ENCODE peak calls at places on chromosomes 16 and 17, in eight cellular contexts. One of them, this sample, is unnamed.

GRCh38 chr17:68955181-68955841 is at the start of gene ABCA8:
- DNase-seq in ovary: peak; percentile 27
- DNase-seq in cardiac fibroblast: peak; percentile 87
- DNase-seq in right lobe of liver: peak; percentile 77
- DNase-seq in fibroblast of lung: peak; percentile 33
- DNase-seq in choroid plexus epithelial cell: peak; percentile 89
- DNase-seq in right atrium auricular region: peak; percentile 68
- DNase-seq in breast epithelium: no peak
- DNase-seq in this sample: no peak

GRCh38 chr16:71734511-71734910 is 10.0 kb upstream of the PHLPP2 start:
- DNase-seq in ovary: no peak
- DNase-seq in cardiac fibroblast: no peak
- DNase-seq in right lobe of liver: no peak
- DNase-seq in fibroblast of lung: no peak
- DNase-seq in choroid plexus epithelial cell: no peak
- DNase-seq in right atrium auricular region: no peak
- DNase-seq in breast epithelium: no peak
- DNase-seq in this sample: no peak

GRCh38 chr16:25838724-25839186 is 147.0 kb downstream of the HS3ST4 start:
- DNase-seq in ovary: no peak
- DNase-seq in cardiac fibroblast: peak; percentile 65
- DNase-seq in right lobe of liver: no peak
- DNase-seq in fibroblast of lung: peak; percentile 45
- DNase-seq in choroid plexus epithelial cell: peak; percentile 67
- DNase-seq in right atrium auricular region: no peak
- DNase-seq in breast epithelium: no peak
- DNase-seq in this sample: peak; percentile 22

GRCh38 chr16:66701061-66701460 is 4.5 kb upstream of the CMTM4 start:
- DNase-seq in ovary: no peak
- DNase-seq in cardiac fibroblast: peak; percentile 30
- DNase-seq in right lobe of liver: no peak
- DNase-seq in fibroblast of lung: no peak
- DNase-seq in choroid plexus epithelial cell: peak; percentile 56
- DNase-seq in right atrium auricular region: no peak
- DNase-seq in breast epithelium: no peak
- DNase-seq in this sample: no peak

GRCh38 chr16:10668322-10669045 is 26.2 kb downstream of the TEKT5 start:
- DNase-seq in ovary: no peak
- DNase-seq in cardiac fibroblast: peak; percentile 25
- DNase-seq in right lobe of liver: no peak
- DNase-seq in fibroblast of lung: peak; percentile 10
- DNase-seq in choroid plexus epithelial cell: peak; percentile 25
- DNase-seq in right atrium auricular region: no peak
- DNase-seq in breast epithelium: no peak
- DNase-seq in this sample: no peak

GRCh38 chr16:52561910-52562741 is 15.2 kb upstream of the TOX3 start:
- DNase-seq in ovary: no peak
- DNase-seq in cardiac fibroblast: no peak
- DNase-seq in right lobe of liver: peak; percentile 70
- DNase-seq in fibroblast of lung: no peak
- DNase-seq in choroid plexus epithelial cell: no peak
- DNase-seq in right atrium auricular region: no peak
- DNase-seq in breast epithelium: no peak
- DNase-seq in this sample: no peak

GRCh38 chr17:3667366-3668278 is 756 bp downstream of the TAX1BP3 start:
- DNase-seq in ovary: peak; percentile 87
- DNase-seq in cardiac fibroblast: peak; percentile 97
- DNase-seq in right lobe of liver: peak; percentile 84
- DNase-seq in fibroblast of lung: peak; percentile 92
- DNase-seq in choroid plexus epithelial cell: peak; percentile 94
- DNase-seq in right atrium auricular region: peak; percentile 92
- DNase-seq in breast epithelium: peak; percentile 82
- DNase-seq in this sample: peak; percentile 80

GRCh38 chr16:21194771-21195301 is 16.5 kb downstream of the ZP2 start:
- DNase-seq in ovary: no peak
- DNase-seq in cardiac fibroblast: peak; percentile 7
- DNase-seq in right lobe of liver: no peak
- DNase-seq in fibroblast of lung: peak; percentile 15
- DNase-seq in choroid plexus epithelial cell: peak; percentile 10
- DNase-seq in right atrium auricular region: no peak
- DNase-seq in breast epithelium: no peak
- DNase-seq in this sample: peak; percentile 13

GRCh38 chr17:63954402-63955063 is 18.2 kb downstream of the SCN4A start:
- DNase-seq in ovary: no peak
- DNase-seq in cardiac fibroblast: no peak
- DNase-seq in right lobe of liver: no peak
- DNase-seq in fibroblast of lung: no peak
- DNase-seq in choroid plexus epithelial cell: no peak
- DNase-seq in right atrium auricular region: no peak
- DNase-seq in breast epithelium: no peak
- DNase-seq in this sample: no peak

GRCh38 chr17:63949576-63950250 is 17.6 kb upstream of the CD79B start:
- DNase-seq in ovary: no peak
- DNase-seq in cardiac fibroblast: no peak
- DNase-seq in right lobe of liver: no peak
- DNase-seq in fibroblast of lung: no peak
- DNase-seq in choroid plexus epithelial cell: no peak
- DNase-seq in right atrium auricular region: no peak
- DNase-seq in breast epithelium: no peak
- DNase-seq in this sample: no peak

GRCh38 chr17:63947711-63948330 is 15.7 kb upstream of the CD79B start:
- DNase-seq in ovary: no peak
- DNase-seq in cardiac fibroblast: no peak
- DNase-seq in right lobe of liver: peak; percentile 42
- DNase-seq in fibroblast of lung: no peak
- DNase-seq in choroid plexus epithelial cell: no peak
- DNase-seq in right atrium auricular region: no peak
- DNase-seq in breast epithelium: no peak
- DNase-seq in this sample: no peak

GRCh38 chr17:63948521-63948920 is 16.4 kb upstream of the CD79B start:
- DNase-seq in ovary: no peak
- DNase-seq in cardiac fibroblast: no peak
- DNase-seq in right lobe of liver: no peak
- DNase-seq in fibroblast of lung: no peak
- DNase-seq in choroid plexus epithelial cell: no peak
- DNase-seq in right atrium auricular region: no peak
- DNase-seq in breast epithelium: no peak
- DNase-seq in this sample: no peak

DNA sequence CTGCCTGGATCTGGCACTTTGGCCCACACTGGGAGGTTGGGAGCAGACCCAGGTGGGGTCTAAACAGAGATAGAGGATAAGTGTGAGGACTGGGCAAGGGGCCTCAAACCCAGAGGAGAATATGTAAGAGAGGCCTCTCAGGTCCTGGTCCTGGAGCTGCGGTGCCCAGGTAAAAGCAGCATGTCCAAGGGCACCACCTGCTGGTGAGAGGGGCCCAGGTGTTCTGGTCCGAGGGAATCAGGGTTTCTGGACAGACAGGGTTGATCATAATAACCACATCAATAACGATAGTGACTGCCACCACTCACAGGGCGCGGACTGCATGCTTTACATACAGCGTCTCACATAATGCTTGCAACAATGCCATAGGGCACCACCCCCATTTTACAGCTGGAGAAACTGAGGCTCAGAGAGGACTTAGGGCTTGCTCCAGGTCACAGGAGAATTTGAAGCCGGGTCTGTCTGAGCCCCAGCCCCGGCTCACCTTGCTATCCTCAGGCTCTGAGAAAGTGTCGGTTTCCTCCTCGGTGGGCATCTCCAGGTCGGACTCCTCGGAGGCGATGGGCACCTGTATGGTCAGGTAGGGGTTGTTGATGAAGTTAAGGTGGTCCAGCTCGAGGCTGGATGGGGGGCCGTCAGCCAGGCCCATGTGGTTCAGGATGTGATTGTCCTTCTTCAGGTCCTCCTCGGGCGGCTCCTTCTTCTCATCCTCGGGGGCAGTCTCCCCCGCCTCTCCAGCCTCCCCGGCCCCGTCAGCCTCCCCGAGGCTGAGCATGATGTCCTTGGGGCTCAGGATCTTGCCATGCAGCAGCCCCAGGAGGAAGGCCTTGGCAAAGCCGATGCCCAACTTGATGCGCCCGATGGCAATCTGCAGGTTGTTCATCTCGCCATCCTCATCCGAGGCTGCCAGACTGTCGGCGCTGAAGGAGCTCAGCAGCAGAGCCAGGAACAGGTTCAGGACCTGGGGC is 19.1 kb upstream of the CD79B start:
- DNase-seq in ovary: no peak
- DNase-seq in cardiac fibroblast: no peak
- DNase-seq in right lobe of liver: no peak
- DNase-seq in fibroblast of lung: no peak
- DNase-seq in choroid plexus epithelial cell: no peak
- DNase-seq in right atrium auricular region: no peak
- DNase-seq in breast epithelium: peak; percentile 57
- DNase-seq in this sample: peak; percentile 38
- TF ChIP-seq CTCF in ovary: no peak
- TF ChIP-seq CTCF in cardiac fibroblast: no peak
- TF ChIP-seq CTCF in right lobe of liver: peak; percentile 40
- TF ChIP-seq CTCF in fibroblast of lung: no peak
- TF ChIP-seq CTCF in choroid plexus epithelial cell: peak; percentile 48
- TF ChIP-seq CTCF in right atrium auricular region: peak; percentile 20
- TF ChIP-seq CTCF in breast epithelium: peak; percentile 51
- TF ChIP-seq CTCF in this sample: peak; percentile 84

GRCh38 chr17:31564291-31564690 is 172.8 kb downstream of the RAB11FIP4 start:
- DNase-seq in ovary: no peak
- DNase-seq in cardiac fibroblast: no peak
- DNase-seq in right lobe of liver: no peak
- DNase-seq in fibroblast of lung: no peak
- DNase-seq in choroid plexus epithelial cell: no peak
- DNase-seq in right atrium auricular region: no peak
- DNase-seq in breast epithelium: no peak
- DNase-seq in this sample: no peak

GRCh38 chr17:31559647-31560501 is 168.4 kb downstream of the RAB11FIP4 start:
- DNase-seq in ovary: peak; percentile 50
- DNase-seq in cardiac fibroblast: no peak
- DNase-seq in right lobe of liver: no peak
- DNase-seq in fibroblast of lung: no peak
- DNase-seq in choroid plexus epithelial cell: no peak
- DNase-seq in right atrium auricular region: no peak
- DNase-seq in breast epithelium: no peak
- DNase-seq in this sample: no peak

GRCh38 chr17:31560836-31561235 is 169.4 kb downstream of the RAB11FIP4 start:
- DNase-seq in ovary: no peak
- DNase-seq in cardiac fibroblast: no peak
- DNase-seq in right lobe of liver: peak; percentile 76
- DNase-seq in fibroblast of lung: peak; percentile 49
- DNase-seq in choroid plexus epithelial cell: no peak
- DNase-seq in right atrium auricular region: no peak
- DNase-seq in breast epithelium: no peak
- DNase-seq in this sample: no peak

GRCh38 chr17:31562447-31562846 is 171.0 kb downstream of the RAB11FIP4 start:
- DNase-seq in ovary: no peak
- DNase-seq in cardiac fibroblast: no peak
- DNase-seq in right lobe of liver: no peak
- DNase-seq in fibroblast of lung: no peak
- DNase-seq in choroid plexus epithelial cell: no peak
- DNase-seq in right atrium auricular region: no peak
- DNase-seq in breast epithelium: no peak
- DNase-seq in this sample: no peak

DNA sequence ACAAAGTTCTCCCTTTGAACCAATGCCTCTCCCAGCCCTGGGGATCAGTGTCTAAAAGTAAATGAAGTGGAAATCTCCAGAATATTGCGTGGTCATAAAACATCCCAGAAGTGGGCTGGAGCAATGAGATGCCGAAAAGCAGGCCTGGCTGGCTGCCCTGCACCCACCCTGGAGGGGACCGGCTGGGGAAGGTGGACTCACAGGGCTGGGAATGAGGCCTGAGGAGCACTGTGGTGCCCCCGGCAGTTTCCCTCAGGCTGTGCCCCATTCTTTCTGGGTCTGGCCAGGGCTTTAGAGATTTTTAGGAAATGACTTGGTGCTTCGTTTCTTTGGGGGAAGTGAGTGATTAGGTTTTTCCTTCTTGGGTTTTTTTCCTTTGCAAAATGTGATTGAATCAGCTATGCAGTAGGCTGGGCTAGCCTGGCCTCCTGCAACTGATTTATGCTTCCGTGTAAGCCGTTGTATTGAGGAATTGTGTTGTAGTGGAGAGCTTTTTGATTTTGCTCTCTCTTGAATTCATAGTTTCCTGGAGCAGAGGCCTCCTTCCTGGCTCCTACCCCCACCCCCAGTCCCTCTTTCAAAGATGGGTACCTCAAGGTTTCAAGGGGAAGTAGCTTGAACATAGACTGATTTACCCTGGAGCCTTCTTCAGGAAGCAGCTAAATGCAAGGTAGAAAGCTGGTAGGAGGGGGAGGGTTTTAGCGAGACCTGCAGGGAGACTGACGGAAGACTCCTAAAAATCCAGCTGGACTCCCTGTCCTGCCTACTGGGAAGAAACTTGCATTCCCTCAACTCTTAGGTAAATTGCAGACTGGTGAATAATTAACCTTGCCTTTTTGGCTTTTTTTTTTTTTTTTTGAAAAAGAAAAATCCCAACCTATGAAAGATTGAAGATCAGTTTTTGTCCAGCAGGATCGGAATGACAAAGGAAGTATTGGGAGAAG is 170.3 kb downstream of the RAB11FIP4 start:
- DNase-seq in ovary: no peak
- DNase-seq in cardiac fibroblast: peak; percentile 47
- DNase-seq in right lobe of liver: no peak
- DNase-seq in fibroblast of lung: peak; percentile 78
- DNase-seq in choroid plexus epithelial cell: no peak
- DNase-seq in right atrium auricular region: no peak
- DNase-seq in breast epithelium: no peak
- DNase-seq in this sample: no peak
- H3K4me3 ChIP-seq in ovary: no peak overlapping the region
- H3K4me3 ChIP-seq in cardiac fibroblast: peak overlapping the region; percentile 88
- H3K4me3 ChIP-seq in right lobe of liver: peak overlapping the region; percentile 67
- H3K4me3 ChIP-seq in fibroblast of lung: peak overlapping the region; percentile 81
- H3K4me3 ChIP-seq in choroid plexus epithelial cell: peak overlapping the region; percentile 37
- H3K4me3 ChIP-seq in right atrium auricular region: no peak overlapping the region
- H3K4me3 ChIP-seq in breast epithelium: no peak overlapping the region
- H3K4me3 ChIP-seq in this sample: no peak overlapping the region

DNA sequence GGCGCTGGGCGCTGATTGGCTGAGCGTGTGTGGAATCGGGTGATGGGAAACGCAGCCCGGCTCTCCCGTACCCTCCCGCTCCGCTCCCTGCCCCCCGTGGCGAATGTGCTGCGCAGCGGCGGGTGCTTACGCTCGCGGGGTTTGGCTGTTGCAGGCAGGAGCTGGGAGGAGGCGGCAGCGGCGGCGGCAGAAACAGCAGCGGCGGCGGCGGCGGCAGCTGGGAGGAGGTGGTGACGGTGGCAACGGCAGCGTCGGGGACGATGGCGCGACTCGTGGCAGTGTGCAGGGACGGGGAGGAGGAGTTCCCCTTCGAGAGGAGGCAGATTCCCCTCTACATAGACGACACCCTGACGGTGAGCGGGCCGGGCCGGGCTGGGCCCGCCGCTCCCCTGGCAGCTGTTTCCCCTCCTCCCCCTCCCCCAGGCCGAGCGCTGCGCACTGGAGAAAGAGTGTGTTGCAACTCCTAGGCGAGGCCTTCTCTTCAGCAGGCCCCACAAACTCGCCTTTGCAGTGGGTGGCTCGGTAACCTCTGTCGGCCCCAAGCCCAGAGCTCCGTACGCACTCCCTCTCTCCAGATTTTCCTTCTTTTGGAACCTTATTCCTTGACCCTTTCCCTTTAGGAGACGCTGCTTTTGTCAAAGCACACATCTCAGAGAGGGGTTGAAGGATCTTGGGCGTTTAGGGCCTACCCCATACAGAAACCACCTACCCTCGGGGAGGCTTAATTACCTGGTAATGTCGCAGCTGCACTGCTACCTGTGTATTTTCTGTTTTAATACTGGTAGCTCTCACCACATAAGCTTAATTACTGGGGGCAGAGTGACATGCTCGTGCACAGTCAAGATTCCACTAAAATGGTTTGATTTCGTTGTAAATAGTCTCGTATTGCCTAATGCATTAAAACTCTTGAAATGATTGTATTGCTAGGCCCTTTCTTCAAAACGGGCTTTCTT is 1.0 kb downstream of the GGNBP2 start:
- DNase-seq in ovary: peak; percentile 99
- DNase-seq in cardiac fibroblast: peak; percentile 99
- DNase-seq in right lobe of liver: peak; percentile 97
- DNase-seq in fibroblast of lung: peak; percentile 97
- DNase-seq in choroid plexus epithelial cell: peak; percentile 99
- DNase-seq in right atrium auricular region: peak; percentile 97
- DNase-seq in breast epithelium: peak; percentile 97
- DNase-seq in this sample: peak; percentile 84
- TF ChIP-seq CTCF in ovary: no peak
- TF ChIP-seq CTCF in cardiac fibroblast: no peak
- TF ChIP-seq CTCF in right lobe of liver: peak; percentile 3
- TF ChIP-seq CTCF in fibroblast of lung: no peak
- TF ChIP-seq CTCF in choroid plexus epithelial cell: no peak
- TF ChIP-seq CTCF in right atrium auricular region: no peak
- TF ChIP-seq CTCF in breast epithelium: no peak
- TF ChIP-seq CTCF in this sample: no peak

GRCh38 chr16:81657224-81657623 is 121.9 kb upstream of the PLCG2 start:
- DNase-seq in ovary: no peak
- DNase-seq in cardiac fibroblast: no peak
- DNase-seq in right lobe of liver: no peak
- DNase-seq in fibroblast of lung: no peak
- DNase-seq in choroid plexus epithelial cell: no peak
- DNase-seq in right atrium auricular region: no peak
- DNase-seq in breast epithelium: no peak
- DNase-seq in this sample: no peak

GRCh38 chr16:81652798-81653505 is 126.1 kb upstream of the PLCG2 start:
- DNase-seq in ovary: no peak
- DNase-seq in cardiac fibroblast: no peak
- DNase-seq in right lobe of liver: no peak
- DNase-seq in fibroblast of lung: no peak
- DNase-seq in choroid plexus epithelial cell: no peak
- DNase-seq in right atrium auricular region: no peak
- DNase-seq in breast epithelium: no peak
- DNase-seq in this sample: no peak

GRCh38 chr16:81654346-81654745 is 124.7 kb upstream of the PLCG2 start:
- DNase-seq in ovary: no peak
- DNase-seq in cardiac fibroblast: no peak
- DNase-seq in right lobe of liver: no peak
- DNase-seq in fibroblast of lung: peak; percentile 26
- DNase-seq in choroid plexus epithelial cell: no peak
- DNase-seq in right atrium auricular region: no peak
- DNase-seq in breast epithelium: no peak
- DNase-seq in this sample: no peak

GRCh38 chr16:81657731-81658130 is 121.4 kb upstream of the PLCG2 start:
- DNase-seq in ovary: peak; percentile 75
- DNase-seq in cardiac fibroblast: no peak
- DNase-seq in right lobe of liver: no peak
- DNase-seq in fibroblast of lung: no peak
- DNase-seq in choroid plexus epithelial cell: peak; percentile 35
- DNase-seq in right atrium auricular region: no peak
- DNase-seq in breast epithelium: no peak
- DNase-seq in this sample: no peak

DNA sequence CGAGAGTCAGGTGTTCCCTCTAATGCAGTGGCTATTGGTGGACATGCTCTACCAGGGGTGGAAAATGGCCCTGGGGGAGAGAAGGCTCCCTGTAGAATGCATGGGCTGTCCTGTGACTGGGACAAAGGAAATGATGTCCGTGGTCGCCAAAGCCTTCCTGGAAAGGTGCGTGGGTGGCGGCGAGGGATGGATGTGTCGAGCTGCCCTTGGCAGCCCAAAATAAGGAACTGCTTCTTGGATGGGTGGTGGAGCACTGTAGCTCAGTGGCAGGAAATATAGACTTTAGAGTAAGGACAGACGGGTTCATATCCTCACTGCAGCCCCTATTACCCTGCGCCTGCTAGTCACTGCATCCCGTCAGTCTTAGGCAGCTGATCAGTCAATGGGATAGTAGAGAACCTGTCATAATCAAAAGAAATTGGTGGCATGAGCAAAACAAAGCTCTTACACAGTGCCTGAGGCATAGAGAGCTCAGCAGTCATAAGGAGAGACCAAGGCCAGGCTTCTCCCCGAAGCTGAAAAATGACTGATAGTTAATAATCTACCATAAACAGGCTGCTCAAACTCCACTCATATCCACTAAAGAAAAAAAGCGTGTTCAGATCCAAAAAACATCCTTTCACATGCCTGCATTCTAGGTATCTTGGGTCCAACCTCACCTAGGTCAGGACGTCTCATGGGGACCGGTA is 123.5 kb upstream of the PLCG2 start:
- DNase-seq in ovary: no peak
- DNase-seq in cardiac fibroblast: no peak
- DNase-seq in right lobe of liver: no peak
- DNase-seq in fibroblast of lung: no peak
- DNase-seq in choroid plexus epithelial cell: no peak
- DNase-seq in right atrium auricular region: no peak
- DNase-seq in breast epithelium: no peak
- DNase-seq in this sample: no peak
- H3K4me3 ChIP-seq in ovary: no peak overlapping the region
- H3K4me3 ChIP-seq in cardiac fibroblast: no peak overlapping the region
- H3K4me3 ChIP-seq in right lobe of liver: no peak overlapping the region
- H3K4me3 ChIP-seq in fibroblast of lung: no peak overlapping the region
- H3K4me3 ChIP-seq in choroid plexus epithelial cell: no peak overlapping the region
- H3K4me3 ChIP-seq in right atrium auricular region: no peak overlapping the region
- H3K4me3 ChIP-seq in breast epithelium: no peak overlapping the region
- H3K4me3 ChIP-seq in this sample: no peak overlapping the region